ENCODE peak calls at places on chromosomes 3 and 15, in ten cellular contexts. E is GM12865; Y is glomerular endothelial cell; W is GM03348; A is H4; O is HFF-Myc; M is AG04449; Q is CD8-positive, alpha-beta memory T cell; K is KG1; J is activated CD4-positive, alpha-beta T cell treated with anti-CD3 and anti-CD28 coated beads for 1 hour. F is an unnamed sample.

GRCh38 chr3:47824541-47825473 is 21.9 kb downstream of the DHX30 start:
- DNase-seq in E (peak), Y (no peak), W (peak), A (peak), O (peak), M (no peak), Q (peak), K (peak), J (peak), F (peak)

GRCh38 chr3:61637088-61638051 is 76.0 kb downstream of the PTPRG start:
- DNase-seq in E (peak), Y (no peak), W (no peak), A (peak), O (no peak), M (no peak), Q (no peak), K (no peak), J (no peak), F (no peak)

GRCh38 chr3:168223085-168223484 is 127.4 kb upstream of the GOLIM4 start:
- DNase-seq in E (no peak), Y (no peak), W (no peak), A (no peak), O (no peak), M (no peak), Q (no peak), K (no peak), J (no peak), F (no peak)

GRCh38 chr3:128353991-128354687 is 112.6 kb downstream of the DNAJB8 start:
- DNase-seq in E (no peak), Y (no peak), W (no peak), A (no peak), O (no peak), M (no peak), Q (no peak), K (no peak), J (no peak), F (no peak)

GRCh38 chr15:46918462-46919125 is 798.7 kb upstream of the SEMA6D start:
- DNase-seq in E (no peak), Y (no peak), W (no peak), A (peak), O (no peak), M (no peak), Q (no peak), K (no peak), J (no peak), F (no peak)

GRCh38 chr15:74327756-74328155 is 39.7 kb downstream of the CYP11A1 start:
- DNase-seq in E (no peak), Y (no peak), W (no peak), A (no peak), O (no peak), M (no peak), Q (no peak), K (no peak), J (no peak), F (no peak)

GRCh38 chr15:82124331-82125263 is 78.8 kb upstream of the MEX3B start:
- DNase-seq in E (no peak), Y (no peak), W (no peak), A (no peak), O (no peak), M (no peak), Q (no peak), K (no peak), J (no peak), F (no peak)

GRCh38 chr3:130821821-130822220 is 72.1 kb upstream of the ATP2C1 start:
- DNase-seq in E (no peak), Y (no peak), W (no peak), A (no peak), O (no peak), M (no peak), Q (no peak), K (no peak), J (no peak), F (no peak)

GRCh38 chr3:153000325-153000724 is 161.7 kb upstream of the RAP2B start:
- DNase-seq in E (no peak), Y (no peak), W (no peak), A (no peak), O (no peak), M (no peak), Q (no peak), K (no peak), J (no peak), F (no peak)

GRCh38 chr3:39383913-39384664 is 919 bp downstream of the SLC25A38 start:
- DNase-seq in E (peak), Y (no peak), W (peak), A (peak), O (peak), M (peak), Q (peak), K (no peak), J (peak), F (peak)

GRCh38 chr3:22939349-22939748 is 263.8 kb upstream of the UBE2E2 start:
- DNase-seq in E (no peak), Y (no peak), W (no peak), A (no peak), O (no peak), M (no peak), Q (no peak), K (no peak), J (no peak), F (no peak)

GRCh38 chr3:99663981-99664380 is 25.6 kb downstream of the COL8A1 start:
- DNase-seq in E (no peak), Y (no peak), W (no peak), A (no peak), O (no peak), M (no peak), Q (no peak), K (no peak), J (no peak), F (no peak)

GRCh38 chr3:65793495-65794200 is 245.1 kb downstream of the MAGI1 start:
- DNase-seq in E (no peak), Y (no peak), W (no peak), A (no peak), O (no peak), M (no peak), Q (no peak), K (no peak), J (no peak), F (no peak)

GRCh38 chr3:60839242-60839641 is 412.0 kb downstream of the FHIT start:
- DNase-seq in E (no peak), Y (no peak), W (no peak), A (peak), O (no peak), M (no peak), Q (no peak), K (no peak), J (no peak), F (no peak)

GRCh38 chr3:40306336-40306735 is 3.2 kb upstream of the EIF1B start:
- DNase-seq in E (no peak), Y (no peak), W (no peak), A (no peak), O (no peak), M (peak), Q (no peak), K (no peak), J (no peak), F (no peak)

GRCh38 chr15:32994810-32995424 is 199.6 kb downstream of the FMN1 start:
- DNase-seq in E (peak), Y (peak), W (peak), A (peak), O (no peak), M (no peak), Q (no peak), K (no peak), J (no peak), F (no peak)

GRCh38 chr3:53828581-53828980 is 17.6 kb downstream of the CHDH start:
- DNase-seq in E (no peak), Y (no peak), W (no peak), A (no peak), O (no peak), M (no peak), Q (no peak), K (no peak), J (no peak), F (no peak)

GRCh38 chr3:69684309-69684981 is 54.8 kb upstream of the MITF start:
- DNase-seq in E (no peak), Y (no peak), W (no peak), A (no peak), O (no peak), M (no peak), Q (no peak), K (no peak), J (no peak), F (no peak)

GRCh38 chr3:16917256-16917935 is 32.6 kb downstream of the PLCL2 start:
- DNase-seq in E (no peak), Y (no peak), W (no peak), A (no peak), O (no peak), M (no peak), Q (no peak), K (no peak), J (no peak), F (no peak)

GRCh38 chr3:42529463-42529862 is 27.0 kb downstream of the VIPR1 start:
- DNase-seq in E (no peak), Y (no peak), W (no peak), A (no peak), O (no peak), M (no peak), Q (peak), K (peak), J (no peak), F (no peak)

GRCh38 chr3:42906085-42906904 is at the start of gene ZNF662:
- DNase-seq in E (no peak), Y (no peak), W (peak), A (no peak), O (no peak), M (no peak), Q (peak), K (no peak), J (peak), F (no peak)

GRCh38 chr15:58856090-58856489 is 77.4 kb downstream of the SLTM start:
- DNase-seq in E (no peak), Y (no peak), W (no peak), A (no peak), O (no peak), M (peak), Q (no peak), K (no peak), J (no peak), F (no peak)